ENCODE peak calls at places on chromosomes 2 and 18, in five cellular contexts. G, Z, S, E and F are unnamed samples.
A peak's percentile ranks its signal among the peaks of the same experiment; 100 is the strongest.

GRCh38 chr2:105114551-105114950 is 76.7 kb downstream of the MRPS9 start:
- DNase-seq in Z (no peak), E (no peak), G (no peak), S (peak; percentile 59), F (no peak)

GRCh38 chr2:110121592-110121991 is 6.0 kb upstream of the MALL start:
- DNase-seq in Z (no peak), E (no peak), G (no peak), S (no peak), F (no peak)

GRCh38 chr2:138777996-138778395 is 2.2 kb downstream of the NXPH2 start:
- DNase-seq in S (no peak), G (no peak), Z (no peak), E (no peak), F (no peak)

GRCh38 chr18:39959839-39960238 is 1995.2 kb upstream of the PIK3C3 start:
- DNase-seq in S (no peak), E (no peak), G (no peak), Z (no peak), F (no peak)

GRCh38 chr18:76494541-76495403 is at the start of gene ZNF516:
- DNase-seq in S (peak; percentile 11), Z (no peak), E (no peak), G (no peak), F (peak; percentile 91)

GRCh38 chr2:45218931-45219339 is 209.7 kb upstream of the SIX2 start:
- DNase-seq in Z (no peak), S (no peak), G (no peak), E (no peak), F (no peak)

GRCh38 chr18:26460449-26461091 is 87.8 kb downstream of the KCTD1 start:
- DNase-seq in Z (no peak), S (no peak), E (no peak), G (peak; percentile 77), F (no peak)

GRCh38 chr18:35525795-35526475 is 28.2 kb upstream of the INO80C start:
- DNase-seq in G (peak; percentile 68), E (no peak), Z (no peak), S (no peak), F (no peak)

GRCh38 chr2:25994509-25994908 is 12.2 kb upstream of the KIF3C start:
- DNase-seq in E (no peak), S (no peak), G (no peak), Z (no peak), F (no peak)

GRCh38 chr2:149291881-149292280 is 38.5 kb upstream of the LYPD6 start:
- DNase-seq in Z (no peak), S (no peak), G (no peak), E (no peak), F (no peak)

GRCh38 chr2:235685024-235685721 is 191.3 kb downstream of the AGAP1 start:
- DNase-seq in Z (no peak), G (no peak), S (no peak), E (no peak), F (no peak)

GRCh38 chr18:22348521-22349316 is 69.0 kb downstream of the CTAGE1 start:
- DNase-seq in E (peak; percentile 75), S (no peak), G (peak; percentile 89), Z (no peak), F (peak; percentile 81)

GRCh38 chr2:241852981-241853631 is 5.6 kb downstream of the PDCD1 start:
- DNase-seq in G (no peak), S (no peak), E (no peak), Z (peak; percentile 9), F (peak; percentile 68)

GRCh38 chr2:29011650-29012060 is 30.6 kb downstream of the TOGARAM2 start:
- DNase-seq in E (peak; percentile 68), S (no peak), G (no peak), Z (no peak), F (peak; percentile 92)

GRCh38 chr18:12879840-12880531 is 4.1 kb downstream of the PTPN2 start:
- DNase-seq in S (no peak), E (no peak), G (no peak), Z (no peak), F (no peak)

GRCh38 chr18:3753116-3753515 is 303.1 kb downstream of the TGIF1 start:
- DNase-seq in Z (no peak), S (no peak), G (no peak), E (no peak), F (no peak)

GRCh38 chr2:181774601-181775179 is 94.4 kb upstream of the NEUROD1 start:
- DNase-seq in S (no peak), Z (no peak), G (no peak), E (no peak), F (no peak)

GRCh38 chr2:73933194-73933593 is 6.5 kb downstream of the DGUOK start:
- DNase-seq in Z (no peak), E (no peak), G (no peak), S (no peak), F (no peak)

GRCh38 chr2:200585730-200586643 is at the start of gene AOX1:
- DNase-seq in Z (peak; percentile 59), G (peak; percentile 94), E (peak; percentile 47), S (no peak), F (peak; percentile 84)

GRCh38 chr18:47150824-47151366 is 595 bp upstream of the HDHD2 start:
- DNase-seq in S (no peak), G (peak; percentile 91), E (peak; percentile 15), Z (no peak), F (peak; percentile 80)
- TF ChIP-seq POLR2A in S (no peak), G (no peak), E (no peak), Z (no peak), F (no peak)

DNA sequence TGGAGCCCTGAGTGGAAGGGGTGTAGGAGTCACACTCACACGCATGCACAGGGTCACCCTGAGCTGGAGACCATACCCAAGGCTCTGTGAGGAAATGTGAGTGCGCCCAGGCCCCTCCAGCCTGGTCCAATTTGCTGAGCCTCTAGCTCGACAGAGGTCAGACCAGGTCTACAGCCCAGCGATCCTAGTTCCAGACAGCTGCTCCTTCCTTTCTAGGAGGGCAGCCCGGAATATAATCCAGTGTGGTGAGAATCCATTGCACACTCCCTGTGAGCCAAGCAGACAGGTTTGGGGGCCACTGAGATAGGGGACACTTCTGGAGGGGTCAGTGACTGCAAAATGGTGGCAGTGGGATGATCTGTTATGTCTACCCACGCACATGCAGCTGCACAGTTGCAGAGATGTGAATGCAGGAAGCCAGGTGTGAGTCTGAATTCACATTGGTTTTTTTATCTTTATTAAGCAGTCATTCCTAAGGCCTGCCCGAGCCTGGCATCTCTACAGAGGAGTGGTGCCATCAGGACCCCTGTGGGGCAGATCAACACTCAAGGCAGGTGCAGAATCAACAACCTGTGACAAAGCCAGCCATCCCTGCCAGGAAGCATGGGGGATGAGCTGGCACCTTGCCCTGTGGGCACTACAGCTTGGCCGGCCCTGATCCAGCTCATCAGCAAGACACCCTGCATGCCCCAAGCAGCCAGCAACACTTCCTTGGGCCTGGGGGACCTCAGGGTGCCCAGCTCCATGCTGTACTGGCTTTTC is at the start of gene GPR148:
- DNase-seq in E (no peak), S (no peak), G (peak; percentile 90), Z (no peak), F (peak; percentile 68)
- H3K4me3 ChIP-seq in E (peak within 1 kb of the TSS; percentile 49), S (peak within 1 kb of the TSS; percentile 70), G (peak within 1 kb of the TSS; percentile 52), Z (peak within 1 kb of the TSS; percentile 42), F (peak within 1 kb of the TSS; percentile 51)

GRCh38 chr2:30661173-30662107 is 145.8 kb downstream of the CAPN13 start:
- DNase-seq in E (no peak), G (peak; percentile 72), Z (no peak), S (no peak), F (no peak)
- TF ChIP-seq POLR2A in E (no peak), G (no peak), Z (no peak), S (no peak), F (no peak)

GRCh38 chr18:79962311-79962710 is 2.1 kb upstream of the HSBP1L1 start:
- DNase-seq in G (no peak), Z (no peak), E (no peak), S (no peak), F (peak; percentile 74)

GRCh38 chr18:79961527-79962291 is 2.7 kb upstream of the HSBP1L1 start:
- DNase-seq in S (no peak), E (no peak), Z (no peak), G (no peak), F (peak; percentile 76)

GRCh38 chr18:79963658-79964329 is 649 bp upstream of the HSBP1L1 start:
- DNase-seq in G (no peak), S (no peak), Z (no peak), E (no peak), F (no peak)

GRCh38 chr18:79964330-79965118 is at the start of gene HSBP1L1:
- DNase-seq in G (no peak), Z (no peak), E (peak; percentile 84), S (peak; percentile 57), F (peak; percentile 95)

GRCh38 chr18:79962835-79963657 is 1.4 kb upstream of the HSBP1L1 start:
- DNase-seq in Z (no peak), S (no peak), G (no peak), E (no peak), F (no peak)
- H3K4me3 ChIP-seq in Z (no peak overlapping the region), S (no peak overlapping the region), G (no peak overlapping the region), E (no peak overlapping the region), F (no peak overlapping the region)

GRCh38 chr2:18467727-18468363 is 92.6 kb downstream of the RDH14 start:
- DNase-seq in Z (no peak), G (no peak), E (no peak), S (no peak), F (no peak)

DNA sequence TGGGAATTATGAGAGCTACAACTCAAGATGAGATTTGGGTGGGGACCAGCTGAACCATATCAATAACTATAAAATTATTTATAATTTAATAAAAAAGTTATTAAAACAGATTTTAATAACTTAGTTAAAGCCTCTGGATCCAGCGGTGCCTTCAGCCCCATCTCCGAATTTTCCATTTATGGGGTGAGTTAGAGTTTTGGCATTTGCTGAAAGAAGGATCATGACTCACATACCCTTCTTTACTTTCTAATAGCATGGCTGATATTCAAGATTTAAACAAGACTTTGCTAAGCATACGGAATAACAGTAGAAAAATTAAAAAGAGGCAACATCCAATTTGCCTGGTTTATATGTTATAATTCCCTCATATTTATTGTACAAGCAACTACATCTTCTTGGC is 94.5 kb downstream of the RDH14 start:
- DNase-seq in G (no peak), Z (no peak), S (no peak), E (no peak), F (no peak)
- TF ChIP-seq POLR2A in G (no peak), Z (no peak), S (no peak), E (no peak), F (no peak)